ENCODE peak calls at places on chromosomes 11 and 22, in nine cellular contexts. C, P, Y, U, Q, F, M, I and S are unnamed samples.
A peak's percentile ranks its signal among the peaks of the same experiment; 100 is the strongest.

GRCh38 chr11:42524534-42525227 is 787.1 kb upstream of the API5 start:
- DNase-seq in Q (no peak), P (peak; percentile 42), U (no peak), C (no peak), F (peak; percentile 75), Y (no peak), I (peak; percentile 62), M (peak; percentile 66), S (peak; percentile 11)

GRCh38 chr11:11157201-11157600 is 195.8 kb downstream of the CSNK2A3 start:
- DNase-seq in Q (no peak), P (peak; percentile 54), Y (no peak), M (peak; percentile 60), F (peak; percentile 67), U (peak; percentile 44), C (no peak), I (peak; percentile 55), S (peak; percentile 46)

GRCh38 chr11:859394-860131 is 16.9 kb downstream of the TSPAN4 start:
- DNase-seq in M (no peak), I (no peak), C (peak; percentile 94), U (peak; percentile 92), Q (peak; percentile 48), P (no peak), F (peak; percentile 70), Y (no peak), S (no peak)

GRCh38 chr22:29030618-29031235 is 30.9 kb downstream of the C22orf31 start:
- DNase-seq in F (no peak), Y (no peak), Q (no peak), P (no peak), U (peak; percentile 79), I (peak; percentile 53), C (peak; percentile 89), M (peak; percentile 58), S (no peak)

GRCh38 chr11:118380571-118380970 is 20.8 kb upstream of the ATP5MG start:
- DNase-seq in C (no peak), I (no peak), F (no peak), M (no peak), U (no peak), Y (no peak), Q (no peak), P (no peak), S (no peak)

GRCh38 chr11:2436521-2437031 is 7.7 kb downstream of the TRPM5 start:
- DNase-seq in F (no peak), P (no peak), Y (no peak), Q (no peak), M (peak; percentile 10), I (no peak), C (peak; percentile 69), U (no peak), S (no peak)

GRCh38 chr22:22848364-22848866 is 39.2 kb upstream of the IGLL5 start:
- DNase-seq in M (peak; percentile 71), C (no peak), Y (peak; percentile 79), P (peak; percentile 77), F (peak; percentile 33), I (peak; percentile 75), U (peak; percentile 66), Q (no peak), S (peak; percentile 31)

GRCh38 chr11:66842896-66843775 is at the start of gene RCE1:
- DNase-seq in M (peak; percentile 94), Q (peak; percentile 68), I (peak; percentile 92), Y (peak; percentile 90), U (peak; percentile 96), F (peak; percentile 73), P (peak; percentile 92), C (peak; percentile 98), S (peak; percentile 89)

GRCh38 chr11:44525473-44526252 is 39.8 kb upstream of the CD82 start:
- DNase-seq in I (no peak), F (no peak), C (peak; percentile 79), M (no peak), U (peak; percentile 49), P (no peak), Q (no peak), Y (no peak), S (no peak)

GRCh38 chr11:95081412-95081811 is 8.2 kb upstream of the ENDOD1 start:
- DNase-seq in C (no peak), U (peak; percentile 37), I (no peak), Q (no peak), P (no peak), F (no peak), Y (no peak), M (no peak), S (no peak)

GRCh38 chr22:50300620-50301257 is 6.7 kb downstream of the PLXNB2 start:
- DNase-seq in U (no peak), I (no peak), F (no peak), M (no peak), P (no peak), Y (no peak), Q (no peak), C (no peak), S (no peak)

GRCh38 chr11:721913-722811 is 16.1 kb downstream of the EPS8L2 start:
- DNase-seq in P (peak; percentile 68), F (peak; percentile 77), I (no peak), U (peak; percentile 57), Q (no peak), C (peak; percentile 88), Y (no peak), M (no peak), S (peak; percentile 39)

GRCh38 chr22:50641696-50642607 is 14.0 kb upstream of the ARSA start:
- DNase-seq in F (no peak), I (no peak), C (peak; percentile 74), U (peak; percentile 43), Y (peak; percentile 69), Q (no peak), P (no peak), M (no peak), S (no peak)

GRCh38 chr22:49453816-49454215 is 373.9 kb downstream of the BRD1 start:
- DNase-seq in P (no peak), I (no peak), C (peak; percentile 53), Y (peak; percentile 54), Q (no peak), U (no peak), M (no peak), F (no peak), S (no peak)

GRCh38 chr11:108748971-108749370 is 84.1 kb downstream of the DDX10 start:
- DNase-seq in Y (no peak), P (no peak), I (no peak), M (no peak), F (no peak), Q (no peak), C (no peak), U (no peak), S (no peak)

GRCh38 chr22:28883917-28884753 is 763 bp downstream of the ZNRF3 start:
- DNase-seq in Y (no peak), P (no peak), I (peak; percentile 41), Q (no peak), F (peak; percentile 22), M (peak; percentile 49), U (peak; percentile 60), C (peak; percentile 82), S (peak; percentile 11)

GRCh38 chr11:64396079-64396591 is 37.2 kb downstream of the RPS6KA4 start:
- DNase-seq in M (peak; percentile 36), Y (no peak), C (no peak), U (no peak), F (no peak), I (peak; percentile 14), P (no peak), Q (no peak), S (no peak)

GRCh38 chr11:35173011-35173511 is 34.1 kb downstream of the CD44 start:
- DNase-seq in Y (no peak), U (no peak), M (no peak), C (no peak), Q (no peak), F (no peak), I (no peak), P (no peak), S (peak; percentile 78)

GRCh38 chr22:39814899-39815298 is 78.7 kb downstream of the ENTHD1 start:
- DNase-seq in I (no peak), Y (no peak), C (no peak), U (no peak), M (no peak), P (no peak), Q (no peak), F (no peak), S (no peak)

GRCh38 chr11:85709983-85710382 is 24.0 kb upstream of the CCDC89 start:
- DNase-seq in Q (no peak), P (no peak), I (no peak), Y (no peak), M (no peak), U (no peak), F (no peak), C (no peak), S (no peak)

GRCh38 chr11:43567396-43567975 is 113.1 kb upstream of the HSD17B12 start:
- DNase-seq in I (no peak), M (no peak), Y (no peak), U (no peak), Q (no peak), P (no peak), C (no peak), F (peak; percentile 89), S (peak; percentile 23)